ENCODE peak calls at places on chromosomes 12 and 14, in nine cellular contexts. T is upper lobe of left lung; P is T1000; H is RWPE1; K is hepatocyte; J is CD8-positive, alpha-beta memory T cell; A is lower leg skin; V is left ventricle myocardium inferior; L is NCI-H2171. X is an unnamed sample.

GRCh38 chr14:22629357-22629756 is 14.8 kb downstream of the OR6J1 start:
- DNase-seq in T (no peak), P (no peak), H (no peak), K (no peak), J (no peak), A (no peak), V (no peak), L (no peak), X (no peak)

GRCh38 chr12:14913381-14913781 is 25.0 kb downstream of the ERP27 start:
- DNase-seq in T (no peak), P (no peak), H (peak; percentile 13), K (peak; percentile 27), J (no peak), A (peak; percentile 65), V (peak; percentile 59), L (peak; percentile 69), X (no peak)

GRCh38 chr12:114733919-114734318 is 49.9 kb upstream of the TBX3 start:
- DNase-seq in T (no peak), P (no peak), H (no peak), K (no peak), J (no peak), A (no peak), V (no peak), L (no peak), X (no peak)

GRCh38 chr12:96698965-96699364 is 208.1 kb upstream of the NEDD1 start:
- DNase-seq in T (no peak), P (no peak), H (no peak), K (no peak), J (no peak), A (no peak), V (no peak), L (no peak), X (no peak)

GRCh38 chr12:57521475-57522018 is 1.1 kb upstream of the MBD6 start:
- DNase-seq in T (no peak), P (no peak), H (no peak), K (peak; percentile 85), J (no peak), A (peak; percentile 51), V (peak; percentile 38), L (peak; percentile 56), X (no peak)

GRCh38 chr12:18468521-18469075 is 207.3 kb downstream of the PIK3C2G start:
- DNase-seq in T (no peak), P (no peak), H (peak; percentile 2), K (no peak), J (no peak), A (no peak), V (no peak), L (no peak), X (no peak)

GRCh38 chr12:115259968-115260806 is 576.2 kb upstream of the TBX3 start:
- DNase-seq in T (no peak), P (no peak), H (no peak), K (no peak), J (no peak), A (no peak), V (no peak), L (no peak), X (no peak)

GRCh38 chr14:69360438-69361108 is 37.5 kb downstream of the ERH start:
- DNase-seq in T (peak; percentile 39), P (no peak), H (no peak), K (no peak), J (no peak), A (no peak), V (no peak), L (peak; percentile 18), X (no peak)

GRCh38 chr12:83700858-83701257 is 1014.2 kb downstream of the TMTC2 start:
- DNase-seq in T (no peak), P (no peak), H (no peak), K (no peak), J (no peak), A (no peak), V (no peak), L (no peak), X (no peak)

GRCh38 chr12:105409881-105410471 is 79.5 kb downstream of the C12orf75 start:
- DNase-seq in T (no peak), P (no peak), H (no peak), K (peak; percentile 24), J (no peak), A (peak; percentile 28), V (peak; percentile 31), L (peak; percentile 74), X (no peak)

GRCh38 chr12:102513739-102514138 is 33.4 kb upstream of the IGF1 start:
- DNase-seq in T (no peak), P (no peak), H (no peak), K (no peak), J (no peak), A (no peak), V (no peak), L (no peak), X (no peak)

GRCh38 chr12:1907652-1908611 is 10.5 kb downstream of the CACNA2D4 start:
- DNase-seq in T (peak; percentile 86), P (no peak), H (peak; percentile 25), K (peak; percentile 3), J (no peak), A (no peak), V (no peak), L (no peak), X (no peak)

GRCh38 chr12:132319359-132319950 is 9.9 kb downstream of the GALNT9 start:
- DNase-seq in T (peak; percentile 67), P (no peak), H (no peak), K (no peak), J (no peak), A (no peak), V (no peak), L (no peak), X (no peak)

GRCh38 chr14:102927878-102928411 is 5.5 kb downstream of the AMN start:
- DNase-seq in T (no peak), P (no peak), H (no peak), K (peak; percentile 56), J (no peak), A (no peak), V (no peak), L (peak; percentile 25), X (no peak)

GRCh38 chr12:131466932-131467331 is 244.0 kb upstream of the SFSWAP start:
- DNase-seq in T (no peak), P (no peak), H (no peak), K (no peak), J (no peak), A (no peak), V (no peak), L (no peak), X (no peak)

GRCh38 chr14:29618323-29619067 is 309.2 kb downstream of the PRKD1 start:
- DNase-seq in T (no peak), P (no peak), H (no peak), K (no peak), J (no peak), A (no peak), V (no peak), L (no peak), X (no peak)

GRCh38 chr14:99164712-99165111 is 107.3 kb downstream of the BCL11B start:
- DNase-seq in T (no peak), P (no peak), H (no peak), K (no peak), J (no peak), A (no peak), V (no peak), L (peak; percentile 91), X (no peak)

GRCh38 chr14:61409782-61410181 is 88.4 kb downstream of the PRKCH start:
- DNase-seq in T (no peak), P (no peak), H (no peak), K (no peak), J (no peak), A (no peak), V (no peak), L (no peak), X (no peak)

GRCh38 chr14:24329736-24330135 is 5.1 kb downstream of the ADCY4 start:
- DNase-seq in T (peak; percentile 70), P (no peak), H (no peak), K (no peak), J (peak; percentile 66), A (no peak), V (no peak), L (no peak), X (no peak)

GRCh38 chr12:26156201-26156871 is 31.5 kb upstream of the BHLHE41 start:
- DNase-seq in T (no peak), P (no peak), H (no peak), K (no peak), J (no peak), A (no peak), V (no peak), L (no peak), X (no peak)

GRCh38 chr12:122979908-122980191 is 631 bp upstream of the ARL6IP4 start:
- DNase-seq in T (no peak), P (no peak), H (no peak), K (no peak), J (no peak), A (no peak), V (no peak), L (no peak), X (no peak)

GRCh38 chr12:75954076-75954475 is 77.5 kb downstream of the PHLDA1 start:
- DNase-seq in T (no peak), P (peak; percentile 40), H (peak; percentile 96), K (peak; percentile 78), J (no peak), A (no peak), V (no peak), L (no peak), X (peak; percentile 90)

X was measured in SW 1271.